ENCODE peak calls at places on chromosomes 16 and 17, in four cellular contexts. R is adrenal gland; T is CD8-positive, alpha-beta T cell; L is BJ. K is an unnamed sample. For H3K27me3, the result is how much of the 10 kb centered on the place peaks cover.

GRCh38 chr16:81921415-81921814 is 89.9 kb downstream of the SDR42E1 start:
- DNase-seq in L (no peak), T (no peak), R (no peak), K (no peak)

GRCh38 chr17:2594657-2595085 is 1.2 kb downstream of the PAFAH1B1 start:
- DNase-seq in L (no peak), R (no peak), T (peak), K (peak)

GRCh38 chr16:77579283-77579985 is 142.9 kb upstream of the NUDT7 start:
- DNase-seq in R (no peak), L (no peak), T (no peak), K (no peak)

GRCh38 chr17:79609175-79609589 is 1.7 kb downstream of the RBFOX3 start:
- DNase-seq in L (no peak), T (no peak), R (no peak), K (no peak)

GRCh38 chr17:5526821-5527598 is 40.6 kb downstream of the MIS12 start:
- DNase-seq in R (peak), T (peak), L (peak), K (no peak)

GRCh38 chr16:86827521-86827920 is 249.2 kb downstream of the FOXL1 start:
- DNase-seq in R (no peak), L (no peak), T (no peak), K (no peak)

GRCh38 chr17:77510133-77510796 is 369.5 kb downstream of the SEC14L1 start:
- DNase-seq in T (no peak), L (no peak), R (no peak), K (no peak)

GRCh38 chr16:72066747-72067146 is 3.7 kb downstream of the HPR start:
- DNase-seq in T (no peak), L (no peak), R (no peak), K (peak)

GRCh38 chr16:53053967-53054669 is 673 bp upstream of the CHD9 start:
- DNase-seq in L (no peak), R (peak), T (no peak), K (no peak)

GRCh38 chr17:33952425-33952824 is 302.7 kb upstream of the CCL2 start:
- DNase-seq in T (no peak), L (no peak), R (no peak), K (no peak)

DNA sequence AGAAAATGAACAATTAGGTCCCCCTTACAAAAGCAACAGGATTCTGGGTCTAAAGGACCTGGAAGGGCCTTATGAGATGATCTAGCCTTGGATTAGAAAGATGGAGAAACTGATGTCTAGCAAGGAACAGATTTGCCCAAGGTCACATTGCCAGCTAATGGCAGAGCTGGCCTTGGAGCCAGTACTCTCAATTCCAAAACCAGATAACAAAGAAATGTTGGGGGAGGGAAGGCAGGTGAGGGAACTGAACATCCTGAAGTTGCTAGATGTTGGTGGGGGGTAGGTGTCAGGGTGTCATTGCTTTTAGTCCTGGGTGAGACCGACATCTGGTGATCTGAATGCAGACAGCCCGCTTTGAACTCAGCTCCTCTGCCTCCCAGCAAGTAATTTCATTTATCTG is 11.3 kb upstream of the ZNF423 start:
- DNase-seq in L (no peak), R (no peak), T (no peak), K (no peak)
- H3K27me3 ChIP-seq in L (under half), R (under half), T (under half), K (under half)

DNA sequence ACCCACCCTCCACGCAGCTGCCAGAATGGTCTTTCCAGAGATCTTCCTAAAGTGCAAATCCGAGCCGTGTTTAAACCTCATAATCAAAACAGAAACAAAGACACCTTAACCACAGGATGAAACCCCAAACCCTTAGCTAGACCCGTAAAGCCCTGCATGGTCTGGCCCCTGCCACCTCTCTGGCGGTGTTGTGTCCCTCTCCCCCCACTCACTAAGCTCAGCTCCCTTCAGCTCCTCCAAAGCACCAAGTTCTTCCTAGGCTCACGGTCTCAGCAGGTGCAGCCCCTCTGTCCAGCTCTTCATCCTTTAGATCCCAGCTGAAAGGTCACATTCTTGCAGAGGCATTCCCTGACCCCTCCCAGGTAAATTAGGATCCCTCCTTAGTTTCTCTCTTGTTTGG is 4.4 kb upstream of the NXPH3 start:
- DNase-seq in L (no peak), R (no peak), T (no peak), K (no peak)
- H3K27me3 ChIP-seq in L (under half), R (under half), T (under half), K (under half)

GRCh38 chr17:67601897-67602296 is 115.8 kb upstream of the NOL11 start:
- DNase-seq in L (no peak), R (peak), T (no peak), K (no peak)
- H3K27me3 ChIP-seq in L (under half), R (under half), T (under half), K (under half)

GRCh38 chr17:40613755-40614154 is 33.9 kb downstream of the SMARCE1 start:
- DNase-seq in T (no peak), L (no peak), R (no peak), K (no peak)
- H3K27me3 ChIP-seq in T (under half), L (under half), R (under half), K (under half)

DNA sequence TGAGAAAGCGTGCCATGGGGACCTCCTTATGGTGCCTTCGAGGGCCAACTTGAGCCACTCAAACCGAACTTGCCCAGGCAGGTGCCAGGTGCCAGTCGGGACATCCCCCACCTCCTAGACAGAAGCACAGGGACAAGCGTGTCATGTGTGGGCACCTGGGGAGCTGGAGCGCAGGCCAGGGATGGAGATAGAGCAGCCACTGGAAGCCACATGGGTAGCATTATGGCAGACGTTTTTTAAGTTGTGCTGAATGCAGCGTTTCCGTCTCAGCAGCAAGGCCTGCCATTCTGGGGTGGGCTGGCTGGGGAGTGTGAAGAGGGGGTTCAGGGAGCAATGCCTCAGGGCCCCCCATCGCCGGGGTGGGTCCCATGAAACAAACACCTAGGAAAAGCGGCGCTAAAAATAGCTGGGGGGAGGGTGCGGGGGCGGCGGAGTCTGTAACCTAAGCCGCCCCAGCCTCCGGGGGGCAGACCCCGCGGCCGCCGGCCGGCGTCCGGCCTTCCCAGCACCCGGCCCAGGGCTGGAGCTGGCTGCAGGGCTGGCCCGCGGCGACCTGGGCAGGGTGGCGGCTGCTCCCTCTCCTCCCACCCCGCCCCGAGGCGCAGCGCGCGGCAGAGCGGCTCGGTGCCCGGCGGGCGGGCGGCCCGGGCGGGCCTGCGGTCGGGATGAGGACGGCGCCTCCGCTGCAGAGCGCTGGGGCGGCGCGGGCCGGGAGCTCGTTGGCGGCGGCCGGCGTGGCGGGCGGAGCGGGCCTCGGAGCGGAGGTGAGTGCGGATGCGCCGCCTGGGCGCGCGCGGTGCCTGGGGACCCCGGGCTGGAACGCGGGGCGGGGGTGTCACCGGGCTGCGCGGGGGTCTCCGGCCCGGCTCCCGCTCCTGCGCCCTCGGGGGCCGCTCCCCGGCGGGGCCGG is at the start of gene ZNF469:
- DNase-seq in L (no peak), R (no peak), T (no peak), K (no peak)
- H3K27me3 ChIP-seq in L (under half), R (under half), T (under half), K (under half)

GRCh38 chr17:35499548-35499947 is 37.9 kb downstream of the SLFN12L start:
- DNase-seq in R (no peak), T (no peak), L (no peak), K (no peak)
- H3K27me3 ChIP-seq in R (half or more), T (under half), L (under half), K (under half)

GRCh38 chr17:6684460-6684783 is 28.7 kb downstream of the SLC13A5 start:
- DNase-seq in T (no peak), R (no peak), L (no peak), K (no peak)
- H3K27me3 ChIP-seq in T (under half), R (under half), L (under half), K (under half)

DNA sequence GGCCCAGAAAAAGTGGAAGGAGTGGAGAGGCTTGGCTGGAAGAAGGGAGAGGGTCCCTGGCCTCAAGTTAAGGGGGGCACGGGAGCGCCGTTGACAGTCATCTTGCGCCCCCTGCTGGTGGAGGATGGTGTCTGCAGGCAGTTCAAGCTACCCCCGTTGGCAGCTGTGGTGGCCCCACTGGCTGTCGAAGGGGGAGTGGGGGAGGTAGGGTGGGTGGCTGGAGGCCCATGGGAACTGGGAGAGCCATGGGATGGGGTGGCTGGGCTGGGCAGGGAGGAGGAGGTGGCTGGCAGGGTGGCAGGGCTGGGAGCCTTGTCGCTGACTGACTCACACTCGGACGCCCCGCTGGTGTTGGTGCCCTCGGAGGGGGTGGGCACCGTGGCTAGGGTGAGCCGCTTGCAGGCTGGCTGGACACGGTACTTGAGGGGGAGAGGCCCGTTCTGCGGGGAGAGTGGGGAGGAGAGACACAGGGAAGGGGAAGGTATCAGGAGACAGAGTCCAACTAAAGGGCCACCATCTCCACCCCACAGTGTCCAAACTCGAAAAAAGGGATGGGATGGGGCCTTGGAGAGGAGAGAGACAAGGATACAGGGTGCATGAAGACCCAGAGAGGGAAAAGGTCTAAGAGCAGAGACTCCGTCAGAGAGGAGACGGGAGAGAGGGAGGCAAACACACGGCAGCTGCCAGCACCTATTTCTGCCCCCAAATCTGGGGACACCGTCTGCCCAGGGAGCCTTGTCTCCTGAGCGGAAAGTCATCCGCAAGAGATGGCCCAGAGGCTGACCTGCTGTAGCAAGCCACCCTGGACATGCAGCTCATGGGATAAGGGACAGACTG is 5.2 kb downstream of the CISD3 start:
- DNase-seq in T (peak), R (peak), L (no peak), K (peak)
- H3K27me3 ChIP-seq in T (under half), R (under half), L (under half), K (under half)